ENCODE peak calls at places on chromosome 19, in seven cellular contexts. One of them, this sample, is unnamed. For H3K4me1, the result is how much of the 10 kb centered on the place peaks cover.

GRCh38 chr19:57708641-57709354 is at the start of gene ZNF154:
- DNase-seq in lower lobe of right lung: peak
- DNase-seq in CD8-positive, alpha-beta memory T cell: peak
- DNase-seq in transverse colon: peak
- DNase-seq in tibial nerve: no peak
- DNase-seq in keratinocyte: no peak
- DNase-seq in Peyer's patch: peak
- DNase-seq in this sample: peak

GRCh38 chr19:55487884-55488687 is at the start of gene SSC5D:
- DNase-seq in lower lobe of right lung: no peak
- DNase-seq in CD8-positive, alpha-beta memory T cell: no peak
- DNase-seq in transverse colon: no peak
- DNase-seq in tibial nerve: no peak
- DNase-seq in keratinocyte: no peak
- DNase-seq in Peyer's patch: no peak
- DNase-seq in this sample: no peak

GRCh38 chr19:48826606-48827020 is 9.7 kb downstream of the HSD17B14 start:
- DNase-seq in lower lobe of right lung: peak
- DNase-seq in CD8-positive, alpha-beta memory T cell: no peak
- DNase-seq in transverse colon: peak
- DNase-seq in tibial nerve: no peak
- DNase-seq in keratinocyte: no peak
- DNase-seq in Peyer's patch: no peak
- DNase-seq in this sample: no peak

GRCh38 chr19:19566306-19566705 is 28.2 kb downstream of the CILP2 start:
- DNase-seq in lower lobe of right lung: no peak
- DNase-seq in CD8-positive, alpha-beta memory T cell: no peak
- DNase-seq in transverse colon: no peak
- DNase-seq in tibial nerve: no peak
- DNase-seq in keratinocyte: no peak
- DNase-seq in Peyer's patch: no peak
- DNase-seq in this sample: no peak

GRCh38 chr19:33905937-33906577 is 109.4 kb downstream of the KCTD15 start:
- DNase-seq in lower lobe of right lung: peak
- DNase-seq in CD8-positive, alpha-beta memory T cell: no peak
- DNase-seq in transverse colon: peak
- DNase-seq in tibial nerve: peak
- DNase-seq in keratinocyte: peak
- DNase-seq in Peyer's patch: no peak
- DNase-seq in this sample: no peak

GRCh38 chr19:46537136-46538097 is 41.8 kb upstream of the PNMA8B start:
- DNase-seq in lower lobe of right lung: peak
- DNase-seq in CD8-positive, alpha-beta memory T cell: peak
- DNase-seq in transverse colon: peak
- DNase-seq in tibial nerve: peak
- DNase-seq in keratinocyte: no peak
- DNase-seq in Peyer's patch: peak
- DNase-seq in this sample: no peak

GRCh38 chr19:33118643-33119042 is 13.3 kb upstream of the WDR88 start:
- DNase-seq in lower lobe of right lung: no peak
- DNase-seq in CD8-positive, alpha-beta memory T cell: no peak
- DNase-seq in transverse colon: no peak
- DNase-seq in tibial nerve: no peak
- DNase-seq in keratinocyte: no peak
- DNase-seq in Peyer's patch: no peak
- DNase-seq in this sample: no peak

GRCh38 chr19:50794074-50794777 is 4.0 kb downstream of the ACP4 start:
- DNase-seq in lower lobe of right lung: no peak
- DNase-seq in CD8-positive, alpha-beta memory T cell: no peak
- DNase-seq in transverse colon: peak
- DNase-seq in tibial nerve: no peak
- DNase-seq in keratinocyte: no peak
- DNase-seq in Peyer's patch: no peak
- DNase-seq in this sample: no peak

GRCh38 chr19:58570770-58571574 is 2.2 kb downstream of the MZF1 start:
- DNase-seq in lower lobe of right lung: no peak
- DNase-seq in CD8-positive, alpha-beta memory T cell: peak
- DNase-seq in transverse colon: peak
- DNase-seq in tibial nerve: peak
- DNase-seq in keratinocyte: no peak
- DNase-seq in Peyer's patch: peak
- DNase-seq in this sample: no peak

GRCh38 chr19:49073514-49074378 is 1.2 kb upstream of the KCNA7 start:
- DNase-seq in lower lobe of right lung: no peak
- DNase-seq in CD8-positive, alpha-beta memory T cell: no peak
- DNase-seq in transverse colon: no peak
- DNase-seq in tibial nerve: no peak
- DNase-seq in keratinocyte: no peak
- DNase-seq in Peyer's patch: no peak
- DNase-seq in this sample: no peak

GRCh38 chr19:21838646-21839045 is 2.7 kb upstream of the ZNF43 start:
- DNase-seq in lower lobe of right lung: no peak
- DNase-seq in CD8-positive, alpha-beta memory T cell: no peak
- DNase-seq in transverse colon: no peak
- DNase-seq in tibial nerve: no peak
- DNase-seq in keratinocyte: no peak
- DNase-seq in Peyer's patch: no peak
- DNase-seq in this sample: no peak

GRCh38 chr19:21833733-21834132 is 2.2 kb downstream of the ZNF43 start:
- DNase-seq in lower lobe of right lung: no peak
- DNase-seq in CD8-positive, alpha-beta memory T cell: no peak
- DNase-seq in transverse colon: no peak
- DNase-seq in tibial nerve: no peak
- DNase-seq in keratinocyte: no peak
- DNase-seq in Peyer's patch: no peak
- DNase-seq in this sample: no peak

GRCh38 chr19:21835429-21835809 is 563 bp downstream of the ZNF43 start:
- DNase-seq in lower lobe of right lung: peak
- DNase-seq in CD8-positive, alpha-beta memory T cell: no peak
- DNase-seq in transverse colon: peak
- DNase-seq in tibial nerve: no peak
- DNase-seq in keratinocyte: no peak
- DNase-seq in Peyer's patch: no peak
- DNase-seq in this sample: no peak

GRCh38 chr19:21839966-21840365 is 4.0 kb upstream of the ZNF43 start:
- DNase-seq in lower lobe of right lung: no peak
- DNase-seq in CD8-positive, alpha-beta memory T cell: no peak
- DNase-seq in transverse colon: no peak
- DNase-seq in tibial nerve: no peak
- DNase-seq in keratinocyte: no peak
- DNase-seq in Peyer's patch: no peak
- DNase-seq in this sample: no peak

DNA sequence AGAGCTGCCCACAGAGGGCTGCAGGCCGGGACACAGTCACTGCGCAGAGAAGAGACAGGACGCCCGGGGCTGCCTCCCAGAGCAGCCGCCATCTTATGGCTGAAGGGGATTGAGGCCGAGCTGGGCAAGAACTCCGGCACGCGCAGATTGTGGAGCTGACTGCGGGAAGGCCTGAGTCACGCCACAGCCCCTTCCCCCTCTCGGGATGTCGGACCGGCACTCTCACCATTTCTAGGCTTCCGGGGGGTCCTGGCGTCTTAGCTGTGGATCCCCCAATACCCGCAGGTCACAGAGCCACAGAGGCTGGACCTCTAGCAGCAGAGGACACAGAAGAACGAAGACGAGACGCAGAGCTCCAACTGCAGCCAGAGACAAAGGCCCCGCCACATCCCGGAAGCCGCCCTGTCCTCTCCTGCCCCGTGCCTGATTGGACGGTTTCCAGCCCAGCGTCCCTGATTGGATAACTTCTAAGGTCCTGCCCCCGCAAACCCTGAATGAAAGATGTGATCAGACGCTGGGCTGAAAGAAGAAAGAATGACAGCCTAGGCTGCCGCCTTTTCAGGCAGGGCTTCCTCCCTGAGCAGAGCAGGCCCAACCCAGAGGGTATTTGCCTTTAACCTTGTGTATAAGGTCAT is at the start of gene ZNF43:
- DNase-seq in lower lobe of right lung: peak
- DNase-seq in CD8-positive, alpha-beta memory T cell: peak
- DNase-seq in transverse colon: peak
- DNase-seq in tibial nerve: peak
- DNase-seq in keratinocyte: peak
- DNase-seq in Peyer's patch: peak
- DNase-seq in this sample: peak
- H3K4me3 ChIP-seq in lower lobe of right lung: peak
- H3K4me3 ChIP-seq in CD8-positive, alpha-beta memory T cell: peak
- H3K4me3 ChIP-seq in transverse colon: peak
- H3K4me3 ChIP-seq in tibial nerve: peak
- H3K4me3 ChIP-seq in keratinocyte: peak
- H3K4me3 ChIP-seq in Peyer's patch: peak
- H3K4me3 ChIP-seq in this sample: peak

GRCh38 chr19:3366104-3366760 is at the start of gene NFIC:
- DNase-seq in lower lobe of right lung: peak
- DNase-seq in CD8-positive, alpha-beta memory T cell: peak
- DNase-seq in transverse colon: peak
- DNase-seq in tibial nerve: peak
- DNase-seq in keratinocyte: no peak
- DNase-seq in Peyer's patch: peak
- DNase-seq in this sample: no peak
- H3K4me1 ChIP-seq in lower lobe of right lung: half or more
- H3K4me1 ChIP-seq in CD8-positive, alpha-beta memory T cell: under half
- H3K4me1 ChIP-seq in transverse colon: under half
- H3K4me1 ChIP-seq in tibial nerve: half or more
- H3K4me1 ChIP-seq in keratinocyte: half or more
- H3K4me1 ChIP-seq in Peyer's patch: half or more
- H3K4me1 ChIP-seq in this sample: under half

GRCh38 chr19:41921280-41922219 is 6.7 kb downstream of the ERFL start:
- DNase-seq in lower lobe of right lung: no peak
- DNase-seq in CD8-positive, alpha-beta memory T cell: no peak
- DNase-seq in transverse colon: no peak
- DNase-seq in tibial nerve: no peak
- DNase-seq in keratinocyte: no peak
- DNase-seq in Peyer's patch: no peak
- DNase-seq in this sample: no peak

GRCh38 chr19:41922585-41922984 is 5.7 kb downstream of the ERFL start:
- DNase-seq in lower lobe of right lung: no peak
- DNase-seq in CD8-positive, alpha-beta memory T cell: no peak
- DNase-seq in transverse colon: no peak
- DNase-seq in tibial nerve: no peak
- DNase-seq in keratinocyte: no peak
- DNase-seq in Peyer's patch: no peak
- DNase-seq in this sample: no peak

GRCh38 chr19:41922220-41922576 is 6.1 kb downstream of the ERFL start:
- DNase-seq in lower lobe of right lung: no peak
- DNase-seq in CD8-positive, alpha-beta memory T cell: no peak
- DNase-seq in transverse colon: no peak
- DNase-seq in tibial nerve: no peak
- DNase-seq in keratinocyte: no peak
- DNase-seq in Peyer's patch: no peak
- DNase-seq in this sample: no peak

GRCh38 chr19:41919948-41920712 is 8.1 kb downstream of the ERFL start:
- DNase-seq in lower lobe of right lung: no peak
- DNase-seq in CD8-positive, alpha-beta memory T cell: peak
- DNase-seq in transverse colon: no peak
- DNase-seq in tibial nerve: no peak
- DNase-seq in keratinocyte: peak
- DNase-seq in Peyer's patch: no peak
- DNase-seq in this sample: no peak

GRCh38 chr19:41920878-41921277 is 7.4 kb downstream of the ERFL start:
- DNase-seq in lower lobe of right lung: no peak
- DNase-seq in CD8-positive, alpha-beta memory T cell: peak
- DNase-seq in transverse colon: no peak
- DNase-seq in tibial nerve: no peak
- DNase-seq in keratinocyte: no peak
- DNase-seq in Peyer's patch: no peak
- DNase-seq in this sample: no peak
- H3K4me3 ChIP-seq in lower lobe of right lung: no peak
- H3K4me3 ChIP-seq in CD8-positive, alpha-beta memory T cell: no peak
- H3K4me3 ChIP-seq in transverse colon: no peak
- H3K4me3 ChIP-seq in tibial nerve: no peak
- H3K4me3 ChIP-seq in keratinocyte: no peak
- H3K4me3 ChIP-seq in Peyer's patch: no peak
- H3K4me3 ChIP-seq in this sample: no peak

GRCh38 chr19:17092696-17093095 is 17.1 kb downstream of the MYO9B start:
- DNase-seq in lower lobe of right lung: no peak
- DNase-seq in CD8-positive, alpha-beta memory T cell: no peak
- DNase-seq in transverse colon: no peak
- DNase-seq in tibial nerve: no peak
- DNase-seq in keratinocyte: no peak
- DNase-seq in Peyer's patch: no peak
- DNase-seq in this sample: no peak
- H3K4me1 ChIP-seq in lower lobe of right lung: half or more
- H3K4me1 ChIP-seq in CD8-positive, alpha-beta memory T cell: under half
- H3K4me1 ChIP-seq in transverse colon: under half
- H3K4me1 ChIP-seq in tibial nerve: half or more
- H3K4me1 ChIP-seq in keratinocyte: under half
- H3K4me1 ChIP-seq in Peyer's patch: half or more
- H3K4me1 ChIP-seq in this sample: under half

DNA sequence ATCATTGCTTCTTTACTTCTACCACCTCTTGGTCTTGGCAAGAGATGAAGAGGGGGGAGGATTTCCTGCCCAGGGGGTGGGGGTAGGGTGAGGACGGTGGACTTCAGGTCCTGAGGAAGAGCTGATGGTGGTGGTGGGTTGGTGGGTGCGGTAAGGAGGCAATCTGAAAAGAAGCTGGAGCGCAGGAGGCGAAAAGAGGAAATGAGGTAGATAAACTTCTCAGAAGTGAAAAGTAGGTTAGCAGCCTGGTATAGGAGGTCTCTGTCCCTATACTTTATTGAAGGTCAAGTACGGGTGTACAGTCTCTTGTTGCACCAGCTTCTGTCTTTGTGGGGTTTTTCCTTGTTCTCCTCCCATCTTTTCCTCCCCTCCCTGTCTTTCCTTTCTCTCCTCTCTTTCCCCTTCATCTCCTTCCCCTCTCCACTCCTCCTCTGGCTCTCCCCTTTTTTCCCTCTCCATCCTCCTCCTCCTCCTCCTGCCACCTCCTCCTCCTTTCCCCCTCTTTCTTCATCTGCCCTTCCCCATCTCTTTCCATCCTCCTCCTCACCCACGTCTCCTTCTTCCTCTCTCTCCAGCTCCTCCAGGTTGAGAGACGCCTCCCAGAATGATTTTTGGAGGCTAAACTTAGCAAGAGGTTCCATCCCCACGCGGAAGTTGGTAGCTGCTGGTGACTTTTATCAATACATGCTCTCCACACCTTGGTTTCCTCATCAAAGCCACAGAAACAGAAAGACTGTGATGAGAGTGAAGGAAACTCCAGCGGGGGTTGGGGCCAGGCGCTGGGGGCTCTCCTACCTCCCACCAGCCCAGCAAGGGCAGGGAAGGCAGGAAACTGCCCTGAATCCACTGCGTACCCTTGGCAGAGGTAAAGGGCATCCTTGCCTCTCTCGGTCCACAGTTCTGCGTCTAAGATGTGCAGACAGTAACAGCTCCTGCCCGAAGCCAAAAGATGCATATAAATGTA is 15.3 kb downstream of the TNFSF14 start:
- DNase-seq in lower lobe of right lung: no peak
- DNase-seq in CD8-positive, alpha-beta memory T cell: peak
- DNase-seq in transverse colon: peak
- DNase-seq in tibial nerve: no peak
- DNase-seq in keratinocyte: no peak
- DNase-seq in Peyer's patch: peak
- DNase-seq in this sample: no peak
- H3K4me3 ChIP-seq in lower lobe of right lung: no peak
- H3K4me3 ChIP-seq in CD8-positive, alpha-beta memory T cell: peak
- H3K4me3 ChIP-seq in transverse colon: no peak
- H3K4me3 ChIP-seq in tibial nerve: no peak
- H3K4me3 ChIP-seq in keratinocyte: no peak
- H3K4me3 ChIP-seq in Peyer's patch: no peak
- H3K4me3 ChIP-seq in this sample: no peak